ENCODE peak calls at places on chromosomes 1 and 21, in eight cellular contexts. L, R, Q, X, D, A, G and Y are unnamed samples.

GRCh38 chr1:39128959-39129358 is 75.5 kb upstream of the MACF1 start:
- DNase-seq in D (no peak), Q (peak), L (no peak), R (no peak), X (no peak), A (peak), G (peak), Y (peak)

GRCh38 chr1:50591598-50591997 is 168.4 kb upstream of the DMRTA2 start:
- DNase-seq in D (no peak), G (no peak), R (peak), A (no peak), Q (no peak), L (no peak), X (no peak), Y (no peak)

GRCh38 chr1:226912587-226913176 is 27.4 kb upstream of the COQ8A start:
- DNase-seq in D (peak), A (peak), Q (peak), G (peak), X (peak), R (peak), L (peak), Y (peak)

GRCh38 chr1:115764541-115764940 is 4.0 kb downstream of the CASQ2 start:
- DNase-seq in Q (peak), A (peak), G (peak), D (peak), R (peak), L (peak), X (peak), Y (no peak)

GRCh38 chr1:8666394-8667167 is 150.9 kb downstream of the RERE start:
- DNase-seq in A (no peak), X (no peak), Q (no peak), G (no peak), D (peak), R (peak), L (no peak), Y (no peak)

GRCh38 chr21:17454315-17455027 is 58.4 kb upstream of the CXADR start:
- DNase-seq in L (peak), X (no peak), D (peak), R (peak), A (no peak), Q (no peak), G (peak), Y (no peak)

GRCh38 chr1:16254263-16254948 is 17.4 kb upstream of the CPLANE2 start:
- DNase-seq in X (no peak), L (no peak), A (no peak), G (no peak), Q (no peak), R (peak), D (no peak), Y (no peak)

GRCh38 chr1:218284377-218284916 is 646 bp upstream of the RRP15 start:
- DNase-seq in X (no peak), A (no peak), L (no peak), G (no peak), Q (no peak), D (no peak), R (no peak), Y (no peak)

GRCh38 chr21:45630876-45631275 is 12.6 kb upstream of the PCBP3 start:
- DNase-seq in R (no peak), L (no peak), Q (no peak), D (no peak), A (no peak), X (no peak), G (no peak), Y (no peak)

GRCh38 chr1:199685369-199685768 is 342.1 kb upstream of the NR5A2 start:
- DNase-seq in D (peak), X (no peak), G (no peak), A (no peak), R (peak), Q (no peak), L (no peak), Y (no peak)

GRCh38 chr1:207867136-207868081 is 43.5 kb downstream of the CD34 start:
- DNase-seq in L (no peak), D (no peak), X (peak), G (no peak), A (peak), R (no peak), Q (peak), Y (peak)

GRCh38 chr1:21775985-21776562 is 6.9 kb downstream of the USP48 start:
- DNase-seq in X (no peak), L (no peak), Q (no peak), A (no peak), D (no peak), G (no peak), R (peak), Y (no peak)

GRCh38 chr21:45545691-45546531 is 3.7 kb upstream of the SLC19A1 start:
- DNase-seq in X (peak), R (no peak), A (no peak), G (no peak), L (no peak), Q (peak), D (no peak), Y (no peak)

GRCh38 chr1:64664287-64664686 is 80.6 kb upstream of the RAVER2 start:
- DNase-seq in A (no peak), X (no peak), R (no peak), Q (no peak), G (no peak), D (no peak), L (peak), Y (no peak)

GRCh38 chr1:42962641-42963377 is 4.1 kb upstream of the SLC2A1 start:
- DNase-seq in R (peak), A (no peak), Q (peak), L (peak), X (peak), D (no peak), G (no peak), Y (no peak)

GRCh38 chr1:51877434-51878306 is 857 bp downstream of the NRDC start:
- DNase-seq in G (peak), L (no peak), R (peak), Q (no peak), X (no peak), A (peak), D (peak), Y (peak)

GRCh38 chr1:179995576-179995975 is 41.0 kb downstream of the CEP350 start:
- DNase-seq in G (no peak), X (no peak), D (peak), Q (no peak), L (no peak), A (no peak), R (no peak), Y (no peak)

GRCh38 chr1:222886194-222887126 is 71.6 kb downstream of the DISP1 start:
- DNase-seq in A (no peak), L (no peak), G (no peak), D (no peak), Q (no peak), R (peak), X (no peak), Y (no peak)

GRCh38 chr21:36769051-36769867 is 70.3 kb downstream of the SIM2 start:
- DNase-seq in X (no peak), G (no peak), D (peak), L (no peak), R (peak), A (no peak), Q (no peak), Y (no peak)

GRCh38 chr1:8314346-8315280 is 3.3 kb upstream of the SLC45A1 start:
- DNase-seq in L (peak), Q (peak), D (peak), R (peak), A (peak), X (peak), G (peak), Y (peak)

GRCh38 chr1:212651977-212652376 is 43.4 kb downstream of the ATF3 start:
- DNase-seq in D (no peak), L (no peak), G (no peak), X (no peak), A (no peak), R (no peak), Q (no peak), Y (no peak)

GRCh38 chr1:22643381-22643780 is at the start of gene C1QC:
- DNase-seq in L (no peak), D (no peak), G (no peak), Q (no peak), R (no peak), X (peak), A (peak), Y (no peak)

GRCh38 chr1:13774121-13774520 is 74.1 kb downstream of the PRDM2 start:
- DNase-seq in G (no peak), R (no peak), Q (no peak), D (no peak), L (no peak), A (no peak), X (no peak), Y (no peak)

GRCh38 chr1:234645964-234646363 is 36.0 kb upstream of the IRF2BP2 start:
- DNase-seq in X (no peak), D (peak), L (no peak), Q (no peak), G (no peak), A (no peak), R (no peak), Y (no peak)
- H3K27ac ChIP-seq in X (no peak), D (no peak), L (no peak), Q (no peak), G (no peak), A (peak), R (no peak), Y (peak)

DNA sequence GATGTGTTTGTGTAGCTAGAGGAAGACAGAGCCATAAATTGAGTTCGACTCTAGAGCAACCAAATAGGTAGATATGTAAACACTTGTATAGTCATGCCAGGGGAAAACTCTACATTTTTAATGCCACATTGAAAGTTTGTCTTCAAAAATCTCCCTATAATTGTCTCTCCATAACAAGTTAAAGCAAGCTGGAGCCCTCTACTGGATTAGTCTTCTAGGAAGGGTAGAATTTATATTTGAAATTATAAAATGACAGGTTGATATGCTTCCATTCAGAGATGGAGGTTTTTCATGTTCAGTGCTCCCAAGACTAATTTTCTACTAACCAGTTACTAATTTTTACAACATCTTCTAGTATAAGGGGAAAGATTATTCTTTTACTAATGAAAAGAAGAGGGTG is 13.1 kb upstream of the COL24A1 start:
- DNase-seq in D (no peak), R (peak), L (no peak), Q (no peak), X (no peak), A (no peak), G (no peak), Y (no peak)
- TF ChIP-seq CTCF in D (peak), R (peak), L (no peak), Q (no peak), X (no peak), A (no peak), G (no peak), Y (no peak)

DNA sequence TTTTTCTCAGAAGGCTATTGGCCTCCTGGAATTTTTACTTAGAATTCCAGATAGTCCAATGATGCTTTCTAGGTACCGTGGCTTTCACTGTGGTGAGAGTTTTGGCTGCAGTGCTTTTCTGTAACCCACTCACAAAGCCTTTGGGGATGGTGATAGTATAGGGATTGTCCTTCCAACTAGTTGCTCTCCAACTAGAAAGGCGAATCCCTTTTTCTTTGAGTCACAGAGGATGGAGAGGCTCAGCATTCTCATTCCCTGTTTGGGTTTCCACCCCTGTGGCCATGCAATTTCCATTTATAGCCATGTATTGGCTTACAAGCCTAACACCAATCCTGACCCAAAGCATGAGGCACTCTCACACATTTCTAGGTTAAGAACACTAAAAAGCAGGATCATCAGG is 300.3 kb downstream of the DISC1 start:
- DNase-seq in X (no peak), A (no peak), Q (no peak), D (no peak), L (no peak), G (no peak), R (no peak), Y (no peak)
- H3K4me3 ChIP-seq in X (no peak), A (no peak), Q (no peak), D (no peak), L (no peak), G (no peak), R (no peak), Y (no peak)

GRCh38 chr1:168693197-168693871 is 35.7 kb downstream of the DPT start:
- DNase-seq in A (peak), Q (peak), G (peak), X (no peak), D (no peak), R (no peak), L (no peak), Y (no peak)

GRCh38 chr1:168696125-168696524 is 32.9 kb downstream of the DPT start:
- DNase-seq in G (no peak), Q (no peak), X (no peak), L (no peak), R (no peak), D (no peak), A (no peak), Y (no peak)

GRCh38 chr1:168692472-168692871 is 36.5 kb downstream of the DPT start:
- DNase-seq in G (no peak), L (no peak), Q (no peak), D (no peak), R (no peak), A (no peak), X (no peak), Y (no peak)

GRCh38 chr1:168691541-168691940 is 37.5 kb downstream of the DPT start:
- DNase-seq in X (no peak), G (no peak), Q (no peak), D (no peak), A (no peak), R (no peak), L (no peak), Y (no peak)

GRCh38 chr1:168693872-168694238 is 35.2 kb downstream of the DPT start:
- DNase-seq in A (no peak), D (no peak), X (no peak), L (no peak), Q (no peak), R (no peak), G (no peak), Y (no peak)
- H3K27ac ChIP-seq in A (peak), D (no peak), X (no peak), L (no peak), Q (peak), R (no peak), G (peak), Y (no peak)

DNA sequence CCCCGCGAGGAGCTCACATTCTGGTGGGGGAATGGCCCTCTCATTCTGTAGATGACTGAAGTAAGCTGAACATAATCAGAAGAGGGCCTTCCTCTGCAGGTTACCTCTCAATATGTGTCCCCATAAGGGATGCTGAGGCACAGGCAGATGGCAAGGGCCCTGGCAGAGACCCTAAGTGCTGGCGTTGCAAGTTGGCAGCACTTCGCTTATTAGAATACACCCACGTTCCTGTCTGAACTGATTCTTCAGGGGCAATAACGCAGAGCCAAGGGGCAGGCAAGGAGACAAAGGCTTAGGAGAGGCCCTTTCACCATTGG is 56.6 kb downstream of the GLIS1 start:
- DNase-seq in D (no peak), R (no peak), X (no peak), A (no peak), Q (no peak), L (no peak), G (no peak), Y (no peak)
- TF ChIP-seq CTCF in D (no peak), R (no peak), X (no peak), A (no peak), Q (no peak), L (no peak), G (no peak), Y (no peak)

DNA sequence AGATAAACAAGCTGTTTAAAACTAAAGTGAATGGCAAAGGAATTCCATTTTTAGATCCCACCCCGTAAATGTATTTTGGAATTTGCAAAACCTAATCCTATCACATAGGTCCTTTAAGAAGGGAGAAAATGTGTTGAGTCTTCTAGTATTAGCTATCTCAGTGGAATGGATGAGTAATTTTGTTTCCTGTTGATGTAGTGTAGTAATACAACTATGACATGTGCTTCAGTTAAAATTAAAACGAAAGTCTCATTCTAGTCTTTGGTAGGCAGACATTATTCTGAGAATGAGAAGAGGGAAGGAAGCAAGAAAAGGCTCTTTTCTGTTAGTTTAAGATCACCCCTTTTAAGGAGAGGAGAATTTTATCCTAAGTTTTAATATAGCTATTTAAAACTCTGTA is 265.9 kb upstream of the C1orf105 start:
- DNase-seq in D (peak), Q (no peak), L (no peak), X (no peak), A (no peak), G (no peak), R (peak), Y (no peak)
- H3K4me3 ChIP-seq in D (no peak), Q (no peak), L (no peak), X (no peak), A (no peak), G (no peak), R (peak), Y (no peak)

GRCh38 chr1:18921506-18922251 is 19.3 kb upstream of the ALDH4A1 start:
- DNase-seq in R (no peak), X (peak), D (no peak), G (no peak), L (no peak), A (no peak), Q (no peak), Y (no peak)
- H3K27ac ChIP-seq in R (peak), X (peak), D (peak), G (peak), L (no peak), A (peak), Q (peak), Y (peak)

GRCh38 chr1:36775716-36776115 is 258.6 kb downstream of the GRIK3 start:
- DNase-seq in X (no peak), L (no peak), R (no peak), D (no peak), A (no peak), Q (no peak), G (no peak), Y (no peak)

GRCh38 chr1:36781098-36781497 is 253.2 kb downstream of the GRIK3 start:
- DNase-seq in A (no peak), Q (no peak), L (no peak), D (no peak), R (no peak), X (no peak), G (no peak), Y (no peak)

GRCh38 chr1:36776256-36776655 is 258.1 kb downstream of the GRIK3 start:
- DNase-seq in A (no peak), R (no peak), X (no peak), G (no peak), L (no peak), Q (no peak), D (no peak), Y (no peak)

GRCh38 chr1:36776949-36777348 is 257.4 kb downstream of the GRIK3 start:
- DNase-seq in R (no peak), X (no peak), Q (no peak), G (no peak), A (no peak), L (no peak), D (no peak), Y (no peak)

GRCh38 chr1:36778773-36779172 is 255.5 kb downstream of the GRIK3 start:
- DNase-seq in G (no peak), X (no peak), L (no peak), D (no peak), A (no peak), R (no peak), Q (no peak), Y (no peak)
- TF ChIP-seq CTCF in G (no peak), X (no peak), L (no peak), D (no peak), A (no peak), R (no peak), Q (no peak), Y (no peak)

GRCh38 chr1:213986925-213987250 is 885 bp upstream of the PROX1 start:
- DNase-seq in Q (no peak), D (no peak), X (no peak), G (no peak), L (no peak), A (no peak), R (no peak), Y (no peak)
- H3K4me3 ChIP-seq in Q (peak), D (peak), X (peak), G (peak), L (peak), A (peak), R (no peak), Y (no peak)